ENCODE peak calls at places on chromosomes 4 and X, in five cellular contexts. U is mammary epithelial cell; Z is naive thymus-derived CD4-positive, alpha-beta T cell; L is GM23248; I is IMR-90. E is an unnamed sample. For H3K27me3 and H3K4me1, the result is how much of the 10 kb centered on the place peaks cover.

GRCh38 chr4:6065166-6065565 is 46.9 kb upstream of the C4orf50 start:
- DNase-seq in U (no peak), Z (no peak), L (no peak), I (no peak), E (no peak)

GRCh38 chr4:27217261-27217769 is 356.7 kb downstream of the STIM2 start:
- DNase-seq in U (peak), Z (no peak), L (peak), I (peak), E (peak)

GRCh38 chr4:158580064-158580463 is 58.4 kb downstream of the RXFP1 start:
- DNase-seq in U (no peak), Z (no peak), L (no peak), I (no peak), E (no peak)

GRCh38 chrX:20361081-20361889 is 94.6 kb upstream of the RPS6KA3 start:
- DNase-seq in U (no peak), Z (no peak), L (peak), I (peak), E (no peak)

GRCh38 chr4:140330311-140330900 is 43.0 kb upstream of the SCOC start:
- DNase-seq in U (peak), Z (peak), L (peak), I (peak), E (no peak)

GRCh38 chr4:41070516-41071281 is 143.6 kb downstream of the APBB2 start:
- DNase-seq in U (no peak), Z (no peak), L (peak), I (peak), E (no peak)

GRCh38 chrX:20500171-20500865 is 233.6 kb upstream of the RPS6KA3 start:
- DNase-seq in U (no peak), Z (peak), L (no peak), I (no peak), E (no peak)

GRCh38 chr4:185256444-185256843 is 47.0 kb downstream of the SNX25 start:
- DNase-seq in U (peak), Z (no peak), L (peak), I (peak), E (peak)

GRCh38 chr4:23934915-23935314 is 45.1 kb upstream of the PPARGC1A start:
- DNase-seq in U (peak), Z (no peak), L (peak), I (peak), E (no peak)

GRCh38 chrX:102345916-102346315 is 93.9 kb downstream of the NXF2B start:
- DNase-seq in U (peak), Z (peak), L (peak), I (peak), E (no peak)

GRCh38 chr4:10405672-10406071 is 51.6 kb downstream of the ZNF518B start:
- DNase-seq in U (no peak), Z (no peak), L (no peak), I (no peak), E (no peak)

GRCh38 chrX:46140272-46140671 is 404.9 kb downstream of the ZNF674 start:
- DNase-seq in U (peak), Z (no peak), L (peak), I (no peak), E (peak)

GRCh38 chr4:17111959-17112659 is 213.7 kb upstream of the LDB2 start:
- DNase-seq in U (no peak), Z (no peak), L (peak), I (no peak), E (no peak)

GRCh38 chr4:10808591-10808990 is 124.0 kb upstream of the CLNK start:
- DNase-seq in U (no peak), Z (no peak), L (peak), I (peak), E (no peak)

DNA sequence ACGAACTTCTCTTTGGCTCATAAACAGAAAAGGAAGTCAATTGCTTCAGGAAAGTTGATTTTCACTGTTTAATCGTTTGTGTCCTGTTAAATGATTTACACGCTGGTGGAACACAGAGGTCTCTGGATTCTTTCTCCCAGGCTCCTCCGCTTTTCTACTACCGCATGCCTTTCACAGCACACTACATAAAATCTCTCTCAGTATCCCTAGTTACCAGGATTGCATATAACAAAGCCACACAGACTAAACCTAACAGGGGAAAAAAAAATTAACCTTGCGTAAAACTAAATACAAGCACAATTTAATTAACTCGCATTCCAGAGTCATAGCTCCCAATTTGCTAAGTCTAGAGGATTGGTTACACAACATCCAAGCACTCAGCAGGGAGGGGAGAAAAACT is 133.9 kb downstream of the CORIN start:
- DNase-seq in U (no peak), Z (no peak), L (peak), I (no peak), E (no peak)
- H3K27ac ChIP-seq in U (no peak), Z (no peak), L (no peak), I (no peak), E (no peak)

GRCh38 chr4:149604827-149605226 is 210.8 kb downstream of the IQCM start:
- DNase-seq in U (no peak), Z (no peak), L (no peak), I (no peak), E (peak)

GRCh38 chr4:149605601-149606378 is 209.9 kb downstream of the IQCM start:
- DNase-seq in U (peak), Z (no peak), L (peak), I (peak), E (peak)
- H3K27me3 ChIP-seq in U (under half), Z (under half), L (under half), I (under half), E (under half)

GRCh38 chr4:7206385-7206784 is 14.0 kb downstream of the SORCS2 start:
- DNase-seq in U (no peak), Z (no peak), L (peak), I (peak), E (peak)
- H3K4me1 ChIP-seq in U (under half), Z (under half), L (half or more), I (under half), E (under half)

DNA sequence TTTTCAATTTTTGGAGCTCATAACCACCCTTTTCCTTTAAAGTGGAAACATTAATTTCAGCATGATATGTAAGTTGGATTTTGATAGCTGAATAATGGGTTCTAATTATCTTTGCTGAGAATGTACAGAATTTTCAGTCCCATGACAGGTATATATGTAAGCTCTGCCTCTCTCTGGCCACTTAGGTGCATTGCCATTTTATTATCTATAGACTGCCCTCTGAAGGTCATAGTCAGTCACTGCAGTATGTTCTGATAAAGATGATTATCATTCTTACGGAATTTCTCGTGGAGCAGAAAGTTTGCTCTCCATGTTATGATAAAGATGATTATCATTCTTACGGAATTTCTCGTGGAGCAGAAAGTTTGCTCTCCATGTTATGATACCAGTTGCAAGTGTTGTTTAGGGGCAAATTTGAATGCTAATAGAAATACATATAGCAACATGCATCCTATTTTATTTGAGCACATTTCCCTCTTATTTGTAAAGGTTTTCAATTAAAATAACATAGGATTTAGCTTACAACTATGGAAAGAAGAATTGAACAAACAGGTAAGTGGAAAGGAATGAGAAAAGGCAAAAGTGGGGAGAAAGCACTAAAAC is 10.4 kb downstream of the AFP start:
- DNase-seq in U (peak), Z (peak), L (peak), I (peak), E (peak)
- H3K27ac ChIP-seq in U (no peak), Z (no peak), L (no peak), I (no peak), E (no peak)

DNA sequence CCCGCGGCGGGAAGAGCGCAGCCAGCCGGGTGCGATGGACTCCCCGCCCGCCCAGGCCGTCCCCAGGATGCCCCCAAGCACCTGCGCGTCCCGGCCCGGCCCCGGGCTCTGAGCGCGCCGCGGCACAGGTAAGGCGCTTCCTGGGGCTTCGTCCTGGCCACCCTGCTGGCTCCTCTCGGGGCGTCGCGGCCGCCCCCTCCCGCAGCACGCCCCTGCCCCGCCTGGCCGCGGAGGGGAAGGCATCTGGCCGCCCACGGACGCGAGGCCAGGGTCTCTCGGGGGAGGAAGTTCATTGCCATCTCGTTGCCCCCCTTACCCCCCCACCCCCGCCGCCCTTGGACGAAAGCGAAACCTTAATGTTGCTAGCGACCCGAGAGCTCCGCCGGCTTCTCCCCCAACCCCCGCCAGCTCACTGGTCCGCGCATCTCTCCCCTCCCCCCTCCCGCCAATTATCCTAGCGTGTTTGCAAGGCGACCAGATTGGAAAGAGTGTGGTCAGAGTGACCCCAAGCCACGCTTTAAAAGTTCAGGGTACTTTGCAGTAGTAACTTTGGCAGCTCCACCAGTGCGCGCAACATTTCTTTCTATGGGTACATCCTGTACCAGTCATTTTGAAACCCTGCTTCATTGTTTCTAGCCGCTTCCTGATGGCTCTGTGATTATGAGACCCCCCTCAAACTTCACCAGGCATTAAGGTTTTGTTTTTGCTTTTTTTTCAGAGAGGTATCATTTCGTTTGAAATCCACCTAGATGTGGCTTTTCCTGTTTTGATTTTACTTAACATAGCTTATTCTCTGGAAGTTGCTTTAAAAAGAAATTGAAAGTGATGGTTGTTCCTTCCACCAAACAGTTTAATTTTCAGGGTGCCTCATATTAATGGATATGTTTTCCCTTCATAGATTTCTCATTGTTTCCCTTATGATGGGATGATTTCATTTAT is 606 bp downstream of the TBC1D1 start:
- DNase-seq in U (peak), Z (peak), L (peak), I (peak), E (no peak)
- H3K27me3 ChIP-seq in U (under half), Z (under half), L (half or more), I (half or more), E (half or more)

GRCh38 chr4:152659806-152660205 is 20.0 kb downstream of the TMEM154 start:
- DNase-seq in U (no peak), Z (no peak), L (no peak), I (no peak), E (no peak)
- H3K4me1 ChIP-seq in U (under half), Z (under half), L (under half), I (under half), E (under half)

E was measured in foreskin keratinocyte.